ENCODE peak calls at places on chromosomes 7 and 10, in six cellular contexts. W is AG09309, N is AG10803, J is astrocyte, K is right lobe of liver, V is foreskin fibroblast. Y is an unnamed sample.

GRCh38 chr10:130045801-130046321 is 64.8 kb downstream of the C10orf143 start:
- DNase-seq in W (no peak), N (no peak), V (no peak), K (no peak), J (no peak), Y (no peak)

GRCh38 chr7:5692112-5692844 is 89.2 kb downstream of the RNF216 start:
- DNase-seq in W (peak), K (no peak), V (peak), N (peak), J (peak), Y (peak)

GRCh38 chr10:121244791-121245190 is 353.5 kb downstream of the FGFR2 start:
- DNase-seq in V (no peak), J (peak), W (no peak), N (no peak), K (no peak), Y (no peak)

GRCh38 chr7:47950714-47951113 is 2.4 kb upstream of the PKD1L1 start:
- DNase-seq in J (no peak), N (no peak), K (no peak), V (no peak), W (no peak), Y (no peak)

GRCh38 chr7:1514407-1514806 is 10.2 kb upstream of the INTS1 start:
- DNase-seq in W (no peak), V (no peak), N (no peak), K (no peak), J (no peak), Y (no peak)

GRCh38 chr7:158247758-158248487 is 339.7 kb downstream of the PTPRN2 start:
- DNase-seq in W (no peak), V (no peak), J (no peak), N (no peak), K (peak), Y (no peak)

GRCh38 chr7:157925383-157925875 is 588.6 kb downstream of the DNAJB6 start:
- DNase-seq in V (no peak), W (no peak), J (no peak), N (no peak), K (no peak), Y (no peak)

GRCh38 chr10:47113907-47114500 is 186.0 kb upstream of the GDF10 start:
- DNase-seq in V (no peak), W (no peak), J (no peak), N (no peak), K (no peak), Y (no peak)

GRCh38 chr7:127791790-127792189 is 139.8 kb downstream of the SND1 start:
- DNase-seq in K (no peak), J (peak), N (peak), V (no peak), W (peak), Y (no peak)

GRCh38 chr7:35988818-35989217 is 164.2 kb upstream of the EEPD1 start:
- DNase-seq in V (no peak), W (no peak), K (no peak), J (no peak), N (no peak), Y (no peak)

GRCh38 chr10:103111031-103111917 is 81.8 kb downstream of the NT5C2 start:
- DNase-seq in J (peak), W (no peak), N (peak), V (peak), K (no peak), Y (peak)

GRCh38 chr10:7033031-7033430 is 377.8 kb downstream of the SFMBT2 start:
- DNase-seq in J (no peak), W (no peak), K (no peak), N (no peak), V (no peak), Y (no peak)

GRCh38 chr10:131858118-131858515 is 42.7 kb upstream of the PPP2R2D start:
- DNase-seq in W (no peak), K (no peak), N (no peak), V (no peak), J (no peak), Y (no peak)

GRCh38 chr7:48171190-48171589 is at the start of gene ABCA13:
- DNase-seq in J (no peak), K (no peak), N (peak), W (no peak), V (peak), Y (no peak)

GRCh38 chr7:150322114-150322832 is 882 bp upstream of the LRRC61 start:
- DNase-seq in J (no peak), V (no peak), W (no peak), N (no peak), K (no peak), Y (no peak)

GRCh38 chr7:100171087-100171681 is 2.8 kb upstream of the GAL3ST4 start:
- DNase-seq in J (no peak), K (peak), N (no peak), V (no peak), W (no peak), Y (no peak)

GRCh38 chr10:1381339-1381738 is 325.2 kb downstream of the WDR37 start:
- DNase-seq in W (no peak), V (no peak), K (no peak), N (no peak), J (no peak), Y (no peak)

GRCh38 chr7:2876031-2876862 is 32.1 kb upstream of the GNA12 start:
- DNase-seq in V (peak), K (no peak), J (peak), N (peak), W (no peak), Y (no peak)

GRCh38 chr7:99000904-99001442 is 122.6 kb downstream of the TRRAP start:
- DNase-seq in K (no peak), V (no peak), J (peak), N (peak), W (no peak), Y (no peak)

GRCh38 chr10:66827353-66827752 is 98.5 kb upstream of the LRRTM3 start:
- DNase-seq in V (peak), N (peak), J (peak), K (no peak), W (peak), Y (peak)

GRCh38 chr7:122301858-122302745 is 2.4 kb downstream of the FEZF1 start:
- DNase-seq in J (no peak), V (no peak), K (no peak), W (no peak), N (no peak), Y (no peak)

GRCh38 chr7:124779194-124779593 is 13.6 kb upstream of the GPR37 start:
- DNase-seq in W (no peak), N (no peak), K (no peak), V (no peak), J (no peak), Y (no peak)

GRCh38 chr10:3404381-3404780 is 231.8 kb upstream of the PITRM1 start:
- DNase-seq in K (no peak), J (no peak), W (no peak), N (no peak), V (no peak), Y (no peak)

GRCh38 chr7:5633161-5634106 is 148.0 kb downstream of the RNF216 start:
- DNase-seq in K (no peak), N (no peak), W (no peak), V (no peak), J (no peak), Y (no peak)

GRCh38 chr7:47937065-47937687 is 11.1 kb downstream of the PKD1L1 start:
- DNase-seq in K (no peak), V (no peak), J (no peak), W (no peak), N (no peak), Y (no peak)

GRCh38 chr7:100944138-100944537 is 5.2 kb upstream of the MUC3A start:
- DNase-seq in W (no peak), J (no peak), N (no peak), V (no peak), K (no peak), Y (no peak)

GRCh38 chr7:47391726-47392125 is 190.2 kb downstream of the TNS3 start:
- DNase-seq in K (no peak), V (no peak), W (no peak), N (no peak), J (no peak), Y (no peak)

GRCh38 chr7:112176693-112177415 is 29.3 kb downstream of the DOCK4 start:
- DNase-seq in V (no peak), N (no peak), J (no peak), K (no peak), W (no peak), Y (no peak)

GRCh38 chr10:3850999-3851937 is 66.3 kb upstream of the KLF6 start:
- DNase-seq in W (no peak), V (peak), N (peak), J (peak), K (no peak), Y (no peak)

GRCh38 chr7:57348646-57349269 is 101.2 kb upstream of the ZNF716 start:
- DNase-seq in K (peak), V (no peak), J (no peak), W (no peak), N (no peak), Y (no peak)

GRCh38 chr10:28410420-28411135 is 107.7 kb upstream of the MPP7 start:
- DNase-seq in N (no peak), V (no peak), J (no peak), K (no peak), W (no peak), Y (no peak)

GRCh38 chr10:103835121-103836045 is 20.0 kb downstream of the SH3PXD2A start:
- DNase-seq in J (peak), V (peak), K (peak), N (peak), W (peak), Y (no peak)

GRCh38 chr7:88169717-88170320 is 50.0 kb downstream of the SRI start:
- DNase-seq in K (no peak), N (peak), V (no peak), W (no peak), J (peak), Y (no peak)

GRCh38 chr7:124697746-124698145 is 67.8 kb downstream of the GPR37 start:
- DNase-seq in W (no peak), V (no peak), K (no peak), N (no peak), J (no peak), Y (no peak)

GRCh38 chr10:73556855-73557254 is 34.3 kb downstream of the USP54 start:
- DNase-seq in J (no peak), K (no peak), W (no peak), V (no peak), N (no peak), Y (no peak)

GRCh38 chr10:73553726-73554125 is 37.4 kb downstream of the USP54 start:
- DNase-seq in N (no peak), V (no peak), K (no peak), J (no peak), W (no peak), Y (no peak)

GRCh38 chr10:73552819-73553218 is 38.3 kb downstream of the USP54 start:
- DNase-seq in N (no peak), V (no peak), W (no peak), J (no peak), K (no peak), Y (no peak)

GRCh38 chr10:73553316-73553715 is 37.8 kb downstream of the USP54 start:
- DNase-seq in W (no peak), J (no peak), V (no peak), K (no peak), N (no peak), Y (no peak)

GRCh38 chr10:73554729-73555128 is 36.4 kb downstream of the USP54 start:
- DNase-seq in N (no peak), K (no peak), J (no peak), V (no peak), W (no peak), Y (no peak)
- H3K4me3 ChIP-seq in N (no peak), K (no peak), J (no peak), V (no peak), W (no peak), Y (no peak)

GRCh38 chr7:149284343-149284742 is 22.3 kb downstream of the ZNF783 start:
- DNase-seq in J (no peak), W (no peak), K (no peak), V (no peak), N (no peak), Y (no peak)

GRCh38 chr7:149284850-149285580 is 23.0 kb downstream of the ZNF783 start:
- DNase-seq in J (peak), N (peak), W (peak), K (peak), V (peak), Y (peak)

GRCh38 chr7:149287622-149288021 is 25.6 kb downstream of the ZNF783 start:
- DNase-seq in V (no peak), K (no peak), W (no peak), N (no peak), J (no peak), Y (no peak)

GRCh38 chr7:149286811-149287400 is 24.9 kb downstream of the ZNF783 start:
- DNase-seq in J (no peak), K (peak), V (no peak), W (no peak), N (no peak), Y (no peak)

DNA sequence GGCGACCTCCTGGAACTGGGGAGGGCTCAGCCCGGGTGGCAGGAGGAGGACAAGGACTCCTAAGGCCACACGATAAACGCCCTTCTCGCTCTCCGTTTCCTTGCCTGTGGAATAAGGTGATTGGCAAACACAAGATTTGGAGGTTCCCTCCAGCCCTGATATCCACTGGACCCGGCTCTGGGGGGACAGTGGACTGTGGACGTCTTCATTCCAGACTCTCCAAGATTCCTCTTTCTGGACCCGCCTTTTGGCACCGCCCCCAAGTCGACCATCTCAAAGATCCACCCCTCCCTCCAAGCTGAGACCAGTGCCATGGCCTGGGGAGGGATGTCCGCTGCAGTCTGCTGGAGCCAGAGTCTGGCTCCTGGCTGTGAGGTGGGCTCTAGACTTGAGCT is 23.6 kb downstream of the ZNF783 start:
- DNase-seq in K (no peak), V (peak), N (peak), W (no peak), J (peak), Y (no peak)
- TF ChIP-seq CTCF in K (no peak), V (no peak), N (no peak), W (no peak), J (no peak), Y (no peak)

GRCh38 chr7:11193131-11193867 is 219.6 kb downstream of the PHF14 start:
- DNase-seq in V (peak), J (peak), W (peak), K (peak), N (peak), Y (no peak)
- H3K4me3 ChIP-seq in V (peak), J (peak), W (peak), K (peak), N (peak), Y (peak)

GRCh38 chr7:54680377-54681005 is 78.5 kb downstream of the SEC61G start:
- DNase-seq in W (no peak), N (no peak), V (no peak), J (no peak), K (no peak), Y (no peak)

GRCh38 chr7:54674891-54675290 is 84.1 kb downstream of the SEC61G start:
- DNase-seq in V (no peak), J (no peak), N (no peak), W (no peak), K (no peak), Y (no peak)

GRCh38 chr7:54679414-54679813 is 79.6 kb downstream of the SEC61G start:
- DNase-seq in J (no peak), V (no peak), N (no peak), K (no peak), W (no peak), Y (no peak)

GRCh38 chr7:54678763-54679396 is 80.1 kb downstream of the SEC61G start:
- DNase-seq in N (no peak), J (no peak), K (no peak), V (peak), W (no peak), Y (no peak)
- TF ChIP-seq CTCF in N (no peak), J (no peak), K (no peak), V (no peak), W (no peak), Y (no peak)

DNA sequence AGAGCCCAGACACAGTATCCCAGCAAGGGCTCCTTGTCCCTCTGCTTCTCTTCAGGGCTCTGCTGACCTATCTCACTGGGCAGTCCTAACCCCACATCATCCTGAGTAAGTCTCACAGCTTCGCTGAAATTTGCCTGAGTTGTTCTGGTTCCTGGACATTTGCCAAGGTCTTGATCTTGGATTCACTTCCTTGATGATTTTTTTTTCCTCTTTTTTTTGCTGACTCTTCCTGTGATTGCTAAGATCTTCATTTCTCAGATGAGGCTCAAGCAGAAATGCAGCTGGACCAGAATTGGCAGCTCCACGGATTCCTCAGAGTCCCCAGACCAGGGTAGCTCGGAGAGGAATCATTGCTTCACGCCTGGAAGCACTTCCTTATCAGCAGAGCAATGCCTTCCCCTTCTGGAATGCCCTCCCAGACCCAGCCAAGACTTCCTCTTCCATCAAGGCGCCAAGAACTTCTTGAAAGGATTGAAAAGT is 8.6 kb upstream of the AFAP1L2 start:
- DNase-seq in K (no peak), N (no peak), V (no peak), J (peak), W (no peak), Y (no peak)
- H3K4me3 ChIP-seq in K (no peak), N (no peak), V (no peak), J (no peak), W (no peak), Y (no peak)

GRCh38 chr7:140080919-140081318 is 18.2 kb upstream of the PARP12 start:
- DNase-seq in K (no peak), W (no peak), J (no peak), V (no peak), N (no peak), Y (no peak)

GRCh38 chr7:140081774-140082425 is 19.1 kb upstream of the PARP12 start:
- DNase-seq in N (no peak), K (no peak), W (no peak), J (no peak), V (no peak), Y (no peak)

GRCh38 chr7:140082770-140083169 is 20.0 kb upstream of the PARP12 start:
- DNase-seq in K (no peak), V (no peak), W (no peak), J (no peak), N (no peak), Y (no peak)

GRCh38 chr7:140078392-140078791 is 15.6 kb upstream of the PARP12 start:
- DNase-seq in J (no peak), V (no peak), W (no peak), K (no peak), N (no peak), Y (no peak)

GRCh38 chr7:140079121-140079536 is 16.4 kb upstream of the PARP12 start:
- DNase-seq in W (no peak), J (peak), N (peak), K (no peak), V (no peak), Y (no peak)
- TF ChIP-seq CTCF in W (peak), J (no peak), N (peak), K (peak), V (no peak), Y (peak)

GRCh38 chr10:70130878-70131559 is 1.6 kb downstream of the AIFM2 start:
- DNase-seq in N (peak), J (peak), V (peak), K (no peak), W (peak), Y (no peak)
- H3K4me3 ChIP-seq in N (peak), J (no peak), V (peak), K (peak), W (no peak), Y (peak)

DNA sequence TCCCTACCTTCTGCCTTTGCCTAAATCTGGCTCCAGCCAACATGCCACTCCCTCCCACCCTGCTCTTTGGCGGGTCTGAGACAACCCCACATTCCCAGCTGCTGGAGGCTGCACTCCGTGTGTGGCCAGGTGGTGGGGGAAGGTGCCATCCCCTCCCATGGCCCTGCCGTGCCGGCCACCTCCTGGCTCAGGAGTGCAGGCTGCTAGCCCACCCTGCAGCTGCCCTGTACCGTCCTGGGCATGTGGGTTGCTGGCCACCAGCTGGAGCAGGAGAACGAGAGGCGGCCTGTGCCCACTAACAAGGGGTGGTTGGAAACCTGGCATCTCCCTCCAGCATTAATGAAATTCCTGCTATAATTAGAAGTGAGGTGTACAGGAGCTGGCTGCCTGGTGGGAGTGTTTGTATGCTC is 97.6 kb downstream of the ZMIZ1 start:
- DNase-seq in N (no peak), W (no peak), K (no peak), V (no peak), J (no peak), Y (no peak)
- TF ChIP-seq CTCF in N (no peak), W (no peak), K (no peak), V (no peak), J (no peak), Y (no peak)

Y was measured in HFF-Myc.